ENCODE peak calls at places on chromosome 21, in eight cellular contexts. A is ovary, G is stromal cell of bone marrow, Z is activated T-helper 1 cell treated with Interleukin-2 at 50 U/mL for 16 hours, M is CMK, J is KBM-7, W is colonic mucosa, H is smooth muscle cell of the brain vasculature. D is an unnamed sample.

GRCh38 chr21:16588433-16588860 is 858.7 kb downstream of the USP25 start:
- DNase-seq in A (peak; percentile 74), H (no peak), M (no peak), J (no peak), Z (no peak), W (peak; percentile 32), G (peak; percentile 82), D (peak; percentile 84)

GRCh38 chr21:26116456-26117011 is 54.0 kb downstream of the APP start:
- DNase-seq in J (no peak), W (no peak), H (no peak), A (no peak), M (no peak), G (peak; percentile 25), Z (no peak), D (no peak)

GRCh38 chr21:17527240-17527639 is 14.4 kb downstream of the CXADR start:
- DNase-seq in W (no peak), H (no peak), G (no peak), J (no peak), M (no peak), A (no peak), Z (no peak), D (no peak)

GRCh38 chr21:34702341-34702807 is 33.6 kb downstream of the CLIC6 start:
- DNase-seq in J (no peak), Z (no peak), G (peak; percentile 68), W (no peak), A (no peak), M (no peak), H (no peak), D (no peak)

GRCh38 chr21:17660449-17660848 is 47.7 kb upstream of the BTG3 start:
- DNase-seq in J (peak; percentile 32), A (no peak), Z (no peak), M (no peak), G (no peak), H (no peak), W (no peak), D (no peak)

GRCh38 chr21:40422851-40423635 is 423.9 kb downstream of the DSCAM start:
- DNase-seq in M (no peak), Z (no peak), W (no peak), J (no peak), A (no peak), G (no peak), H (no peak), D (no peak)

GRCh38 chr21:16751705-16752104 is 761.1 kb upstream of the CXADR start:
- DNase-seq in A (no peak), M (no peak), H (no peak), G (no peak), Z (no peak), J (no peak), W (no peak), D (no peak)

GRCh38 chr21:45258476-45258875 is 29.2 kb downstream of the POFUT2 start:
- DNase-seq in W (peak; percentile 12), J (no peak), Z (no peak), A (no peak), M (no peak), H (no peak), G (no peak), D (no peak)

GRCh38 chr21:37668462-37669239 is 247.6 kb downstream of the KCNJ6 start:
- DNase-seq in G (no peak), J (no peak), A (no peak), Z (no peak), H (no peak), M (no peak), W (no peak), D (no peak)

GRCh38 chr21:31222142-31222541 is 121.9 kb downstream of the TIAM1 start:
- DNase-seq in H (no peak), Z (no peak), M (no peak), W (no peak), G (no peak), A (no peak), J (no peak), D (no peak)

GRCh38 chr21:40732243-40732642 is 114.7 kb downstream of the DSCAM start:
- DNase-seq in H (no peak), W (no peak), M (no peak), A (no peak), Z (no peak), J (no peak), G (no peak), D (no peak)

GRCh38 chr21:25176637-25177412 is 430.5 kb downstream of the MRPL39 start:
- DNase-seq in J (no peak), Z (no peak), A (no peak), M (no peak), W (no peak), H (no peak), G (no peak), D (no peak)

GRCh38 chr21:34811368-34811767 is 142.6 kb downstream of the CLIC6 start:
- DNase-seq in J (no peak), M (no peak), A (no peak), H (no peak), W (no peak), Z (no peak), G (no peak), D (no peak)

GRCh38 chr21:35294231-35294898 is 245.3 kb upstream of the RUNX1 start:
- DNase-seq in Z (no peak), G (no peak), H (no peak), W (peak; percentile 79), M (no peak), A (no peak), J (no peak), D (no peak)

D was measured in sciatic nerve.